ENCODE peak calls at places on chromosomes 13 and 19, in four cellular contexts. P, I, B and O are unnamed samples.

GRCh38 chr19:4971424-4971793 is 2.5 kb downstream of the KDM4B start:
- DNase-seq in B (no peak), P (peak; percentile 82), I (peak; percentile 84), O (no peak)

GRCh38 chr13:105969761-105970160 is 565.7 kb downstream of the EFNB2 start:
- DNase-seq in B (no peak), I (no peak), P (no peak), O (no peak)

GRCh38 chr13:45833663-45834062 is 17.9 kb downstream of the SIAH3 start:
- DNase-seq in I (no peak), P (no peak), B (no peak), O (no peak)

GRCh38 chr19:2806736-2807378 is 12.8 kb upstream of the ZNF554 start:
- DNase-seq in P (no peak), I (no peak), B (no peak), O (no peak)

GRCh38 chr19:6039541-6040225 is 61.7 kb upstream of the RANBP3 start:
- DNase-seq in I (no peak), B (no peak), P (no peak), O (no peak)

GRCh38 chr19:8831832-8832131 is 322 bp downstream of the ZNF558 start:
- DNase-seq in B (no peak), P (peak; percentile 21), I (no peak), O (no peak)

GRCh38 chr13:29844441-29844840 is 6.0 kb downstream of the UBL3 start:
- DNase-seq in I (no peak), P (no peak), B (no peak), O (no peak)

GRCh38 chr19:485583-486236 is 10.6 kb upstream of the MADCAM1 start:
- DNase-seq in B (no peak), P (no peak), I (no peak), O (no peak)

GRCh38 chr13:85725433-85725832 is 73.8 kb downstream of the SLITRK6 start:
- DNase-seq in I (no peak), B (no peak), P (no peak), O (no peak)

GRCh38 chr19:2551864-2552185 is 75.9 kb downstream of the GADD45B start:
- DNase-seq in P (no peak), B (no peak), I (no peak), O (no peak)

GRCh38 chr13:85755123-85755522 is 44.1 kb downstream of the SLITRK6 start:
- DNase-seq in I (no peak), B (no peak), P (no peak), O (no peak)

GRCh38 chr19:46254776-46255175 is 25.2 kb downstream of the IGFL1 start:
- DNase-seq in B (no peak), I (no peak), P (no peak), O (no peak)

GRCh38 chr19:50387176-50387867 is 3.2 kb downstream of the POLD1 start:
- DNase-seq in P (no peak), B (no peak), I (no peak), O (no peak)

GRCh38 chr19:58054792-58055482 is 4.1 kb upstream of the ZNF135 start:
- DNase-seq in B (no peak), I (peak; percentile 74), P (peak; percentile 92), O (peak; percentile 26)

GRCh38 chr13:47903836-47904235 is 97.2 kb downstream of the SUCLA2 start:
- DNase-seq in B (no peak), I (no peak), P (no peak), O (peak; percentile 12)

GRCh38 chr13:105778196-105778595 is 757.3 kb downstream of the EFNB2 start:
- DNase-seq in B (no peak), P (no peak), I (no peak), O (no peak)

GRCh38 chr13:37319041-37319443 is 213.6 kb upstream of the CSNK1A1L start:
- DNase-seq in I (no peak), B (no peak), P (no peak), O (no peak)

GRCh38 chr19:18439025-18439909 is 1.3 kb upstream of the ISYNA1 start:
- DNase-seq in B (no peak), P (peak; percentile 56), I (no peak), O (no peak)

GRCh38 chr19:44548736-44549135 is 19.3 kb upstream of the CEACAM20 start:
- DNase-seq in I (no peak), B (no peak), P (no peak), O (no peak)

DNA sequence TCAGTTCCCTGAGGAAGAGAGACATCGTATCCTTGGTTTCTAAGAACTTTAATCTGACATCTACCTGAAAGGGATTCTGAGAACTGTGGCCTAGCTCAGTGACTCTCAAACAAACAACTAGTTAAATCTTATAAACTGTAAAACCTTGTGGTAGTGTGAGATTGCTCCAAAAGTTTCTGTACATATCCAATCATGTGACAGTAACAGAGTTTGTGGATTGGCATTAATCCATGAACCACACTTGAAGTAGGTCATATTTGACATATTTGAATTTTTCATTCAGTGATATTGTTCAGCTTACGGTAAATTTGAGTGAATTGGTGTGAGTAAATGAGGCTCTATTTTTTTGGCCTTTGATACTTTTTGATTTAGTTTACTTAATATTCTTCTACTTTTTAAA is 15.0 kb downstream of the TDRD3 start:
- DNase-seq in P (no peak), B (no peak), I (no peak), O (no peak)
- TF ChIP-seq CTCF in P (no peak), B (no peak), I (no peak), O (no peak)

GRCh38 chr19:33134571-33135041 is 2.7 kb downstream of the WDR88 start:
- DNase-seq in I (peak; percentile 63), P (peak; percentile 71), B (no peak), O (peak; percentile 64)
- TF ChIP-seq CTCF in I (peak; percentile 40), P (no peak), B (no peak), O (no peak)

DNA sequence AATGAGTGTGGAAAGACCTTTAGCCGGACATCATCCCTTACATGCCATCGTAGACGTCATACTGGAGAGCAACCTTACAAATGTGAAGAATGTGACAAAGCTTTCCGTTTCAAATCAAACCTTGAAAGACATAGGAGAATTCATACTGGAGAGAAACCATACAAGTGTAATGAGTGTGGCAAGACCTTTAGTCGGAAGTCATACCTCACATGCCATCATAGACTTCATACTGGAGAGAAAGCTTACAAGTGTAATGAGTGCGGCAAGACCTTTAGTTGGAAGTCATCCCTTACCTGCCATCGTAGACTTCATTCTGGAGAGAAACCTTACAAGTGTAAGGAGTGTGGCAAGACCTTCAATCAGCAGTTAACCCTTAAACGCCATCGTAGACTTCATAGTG is 11.7 kb upstream of the ZNF813 start:
- DNase-seq in I (no peak), B (no peak), P (no peak), O (no peak)
- TF ChIP-seq CTCF in I (no peak), B (no peak), P (no peak), O (no peak)

GRCh38 chr13:113902536-113902935 is 38.7 kb upstream of the GAS6 start:
- DNase-seq in B (no peak), I (no peak), P (no peak), O (no peak)

GRCh38 chr13:113901642-113902041 is 37.8 kb upstream of the GAS6 start:
- DNase-seq in B (no peak), P (no peak), I (no peak), O (no peak)

GRCh38 chr13:113901231-113901630 is 37.4 kb upstream of the GAS6 start:
- DNase-seq in P (no peak), I (no peak), B (no peak), O (no peak)

GRCh38 chr13:113898391-113898790 is 34.5 kb upstream of the GAS6 start:
- DNase-seq in P (no peak), I (no peak), B (no peak), O (no peak)

GRCh38 chr13:113900646-113901045 is 36.8 kb upstream of the GAS6 start:
- DNase-seq in I (no peak), B (no peak), P (no peak), O (no peak)
- TF ChIP-seq CTCF in I (no peak), B (no peak), P (no peak), O (no peak)